ENCODE peak calls at places on chromosomes 1 and 21, in four cellular contexts. N is choroid plexus epithelial cell, M is GM12865, B is bronchial epithelial cell. P is an unnamed sample.

GRCh38 chr21:31873696-31874599 is 1.1 kb downstream of the HUNK start:
- DNase-seq in B (no peak), N (peak; percentile 4), M (peak; percentile 11), P (no peak)

GRCh38 chr1:48776400-48777218 is at the start of gene BEND5:
- DNase-seq in B (no peak), N (no peak), M (no peak), P (no peak)

GRCh38 chr1:213519098-213519497 is 468.1 kb downstream of the RPS6KC1 start:
- DNase-seq in N (no peak), B (no peak), M (no peak), P (no peak)

GRCh38 chr1:109790329-109790728 is 26.6 kb upstream of the EPS8L3 start:
- DNase-seq in M (no peak), N (no peak), B (no peak), P (no peak)

GRCh38 chr1:201397675-201398074 is 1.4 kb downstream of the LAD1 start:
- DNase-seq in M (no peak), N (no peak), B (peak; percentile 90), P (peak; percentile 83)

GRCh38 chr1:182259963-182260362 is 131.6 kb downstream of the GLUL start:
- DNase-seq in M (no peak), N (no peak), B (no peak), P (no peak)

GRCh38 chr1:239976130-239976968 is 115.3 kb upstream of the FMN2 start:
- DNase-seq in B (peak; percentile 45), N (peak; percentile 71), M (peak; percentile 57), P (peak; percentile 56)

GRCh38 chr1:180921891-180922636 is 9.4 kb downstream of the KIAA1614 start:
- DNase-seq in M (peak; percentile 16), N (peak; percentile 27), B (no peak), P (no peak)

GRCh38 chr1:74468982-74469603 is 43.3 kb downstream of the LRRC53 start:
- DNase-seq in N (peak; percentile 60), M (peak; percentile 20), B (peak; percentile 54), P (peak; percentile 54)

GRCh38 chr1:198495635-198496034 is 44.8 kb downstream of the ATP6V1G3 start:
- DNase-seq in N (no peak), B (no peak), M (no peak), P (no peak)

GRCh38 chr1:50265790-50266314 is 157.1 kb downstream of the ELAVL4 start:
- DNase-seq in B (peak; percentile 14), M (no peak), N (peak; percentile 9), P (peak; percentile 10)

GRCh38 chr1:151590961-151591360 is 20.9 kb upstream of the SNX27 start:
- DNase-seq in B (no peak), N (no peak), M (no peak), P (no peak)

GRCh38 chr1:198794498-198794897 is 155.7 kb downstream of the PTPRC start:
- DNase-seq in B (peak; percentile 73), M (no peak), N (peak; percentile 93), P (peak; percentile 68)

GRCh38 chr1:52325782-52326181 is 40.2 kb downstream of the CC2D1B start:
- DNase-seq in B (no peak), M (no peak), N (no peak), P (no peak)

GRCh38 chr1:184387069-184387870 is 441 bp downstream of the C1orf21 start:
- DNase-seq in N (peak; percentile 39), B (peak; percentile 48), M (peak; percentile 29), P (peak; percentile 47)

GRCh38 chr1:204254031-204254661 is 40.4 kb upstream of the GOLT1A start:
- DNase-seq in M (no peak), N (peak; percentile 79), B (peak; percentile 59), P (peak; percentile 78)

GRCh38 chr1:238953448-238953847 is 432.9 kb upstream of the CHRM3 start:
- DNase-seq in N (no peak), M (no peak), B (no peak), P (no peak)

GRCh38 chr1:76782777-76783176 is 84.5 kb upstream of the ST6GALNAC5 start:
- DNase-seq in B (no peak), M (no peak), N (peak; percentile 13), P (peak; percentile 23)

GRCh38 chr1:245074232-245074747 is 80.5 kb upstream of the KIF26B start:
- DNase-seq in M (no peak), B (peak; percentile 35), N (peak; percentile 70), P (peak; percentile 44)

GRCh38 chr21:20802201-20802600 is 196.0 kb upstream of the NCAM2 start:
- DNase-seq in M (no peak), B (no peak), N (no peak), P (no peak)

GRCh38 chr1:108801101-108801500 is 54.6 kb downstream of the STXBP3 start:
- DNase-seq in M (no peak), N (peak; percentile 55), B (no peak), P (no peak)

GRCh38 chr1:24898909-24899439 is 31.1 kb downstream of the RUNX3 start:
- DNase-seq in B (no peak), M (peak; percentile 52), N (no peak), P (no peak)

GRCh38 chr1:107669996-107670395 is 295.0 kb downstream of the VAV3 start:
- DNase-seq in M (peak; percentile 9), B (peak; percentile 82), N (peak; percentile 33), P (peak; percentile 81)

GRCh38 chr1:206839857-206840256 is 25.6 kb upstream of the IL20 start:
- DNase-seq in M (no peak), B (peak; percentile 51), N (peak; percentile 16), P (peak; percentile 58)

DNA sequence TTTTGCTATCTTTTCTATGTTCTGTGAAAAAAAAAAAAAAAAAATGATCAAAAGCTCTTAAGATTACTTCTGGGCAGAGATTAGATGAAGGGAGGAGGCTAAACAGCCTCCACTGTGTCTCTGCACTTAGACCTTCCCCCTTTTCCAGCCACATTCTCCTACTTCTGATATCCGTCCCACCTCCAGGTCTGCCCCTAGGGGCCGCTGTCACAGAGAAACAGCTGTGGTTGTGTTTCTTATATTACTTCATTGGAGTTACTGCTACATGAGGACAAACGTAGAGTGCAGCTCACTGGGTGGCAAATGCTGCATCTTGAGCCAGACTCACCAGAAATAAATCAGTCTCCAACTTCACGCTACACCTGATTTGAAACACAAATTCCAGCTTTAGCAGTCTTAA is 125.4 kb upstream of the PTBP2 start:
- DNase-seq in N (peak; percentile 53), B (peak; percentile 18), M (peak; percentile 32), P (peak; percentile 55)
- TF ChIP-seq CTCF in N (peak; percentile 78), B (peak; percentile 57), M (peak; percentile 56), P (peak; percentile 70)

DNA sequence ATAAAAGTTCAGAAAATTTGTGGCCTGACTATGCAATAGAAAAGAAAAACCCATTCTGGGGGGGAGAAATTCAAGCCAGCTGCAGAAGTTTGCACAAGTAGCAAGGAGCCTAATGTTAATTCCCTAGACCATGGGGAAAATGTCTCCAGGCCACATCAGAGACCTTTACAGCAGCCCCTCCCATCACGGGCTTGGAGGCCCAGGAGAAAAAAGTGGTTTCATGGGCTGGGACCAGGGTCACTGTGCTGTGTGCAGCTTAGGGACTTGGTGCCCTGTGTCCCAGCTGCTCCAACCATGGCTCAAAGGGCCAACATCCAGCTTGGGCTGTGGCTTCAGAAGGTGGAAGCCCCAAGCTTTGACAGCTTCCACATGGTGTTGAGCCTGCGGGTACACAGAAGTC is 42.0 kb downstream of the IL23R start:
- DNase-seq in M (no peak), B (no peak), N (no peak), P (no peak)
- H3K4me3 ChIP-seq in M (no peak overlapping the region), B (no peak overlapping the region), N (no peak overlapping the region), P (no peak overlapping the region)

GRCh38 chr1:11847667-11848445 is at the start of gene NPPA:
- DNase-seq in B (no peak), N (no peak), M (no peak), P (no peak)

GRCh38 chr1:11842154-11843041 is 5.2 kb downstream of the NPPA start:
- DNase-seq in N (peak; percentile 93), M (peak; percentile 29), B (no peak), P (no peak)

GRCh38 chr1:11850121-11850520 is 2.5 kb upstream of the NPPA start:
- DNase-seq in M (no peak), N (no peak), B (no peak), P (no peak)

GRCh38 chr1:11841245-11842153 is 6.1 kb downstream of the NPPA start:
- DNase-seq in M (no peak), N (peak; percentile 17), B (no peak), P (no peak)

DNA sequence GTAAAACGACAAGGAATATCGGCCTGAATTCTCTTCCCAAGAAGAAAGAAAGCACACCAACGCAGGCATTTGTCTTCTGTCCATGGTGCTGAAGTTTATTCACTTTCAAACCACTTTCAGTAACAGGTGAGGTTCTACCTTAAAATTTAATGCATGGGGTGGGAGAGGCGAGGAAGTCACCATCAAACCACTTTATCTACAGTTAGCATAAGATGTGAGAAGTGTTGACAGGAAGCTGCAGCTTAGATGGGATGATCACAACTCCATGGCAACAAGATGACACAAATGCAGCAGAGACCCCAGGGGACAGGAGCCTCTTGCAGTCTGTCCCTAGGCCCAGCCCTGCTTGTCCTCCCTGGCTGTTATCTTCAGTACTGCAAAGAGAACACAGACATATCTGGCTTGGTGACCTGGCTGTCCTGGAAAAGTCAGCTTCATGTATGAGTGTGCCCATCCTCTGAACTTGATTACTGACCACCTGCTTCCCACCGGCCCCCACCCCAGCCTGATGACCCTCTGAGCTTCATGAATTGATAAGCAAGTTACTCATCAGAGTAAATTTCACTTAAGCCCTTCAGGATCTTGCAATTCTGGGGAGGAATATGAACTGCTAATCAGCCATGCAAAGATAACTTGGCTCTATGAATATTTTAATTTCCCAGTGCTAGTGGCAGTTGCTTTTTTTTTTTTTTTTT is 1.8 kb downstream of the NPPA start:
- DNase-seq in N (peak; percentile 47), B (peak; percentile 20), M (no peak), P (peak; percentile 48)
- TF ChIP-seq CTCF in N (no peak), B (no peak), M (no peak), P (no peak)

DNA sequence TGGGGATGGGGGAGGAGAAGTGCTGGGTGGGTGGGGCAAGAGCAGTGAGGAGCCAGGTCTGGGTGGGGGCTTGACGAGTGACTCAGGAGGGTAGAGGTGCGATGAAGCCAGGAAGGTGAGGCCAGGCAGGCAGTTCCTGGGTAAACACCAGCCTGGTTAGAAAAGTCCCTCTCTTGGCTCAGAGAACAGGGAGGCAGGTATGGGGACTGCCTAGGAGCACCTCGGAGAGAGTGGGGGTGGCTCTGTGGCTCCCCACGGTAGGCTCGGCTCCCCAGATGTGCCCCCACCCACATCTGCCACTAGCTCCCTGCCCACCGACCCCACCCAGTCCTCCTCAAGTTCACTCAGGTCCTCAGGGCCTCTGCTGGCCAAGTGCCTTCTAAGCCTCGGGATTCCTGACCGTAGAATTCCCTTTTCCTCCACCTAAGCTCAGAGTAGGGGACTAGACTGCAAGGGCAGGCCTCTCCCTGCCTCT is 1.2 kb downstream of the HSPG2 start:
- DNase-seq in B (peak; percentile 74), M (no peak), N (no peak), P (peak; percentile 69)
- H3K4me3 ChIP-seq in B (peak overlapping the region; percentile 45), M (no peak overlapping the region), N (peak overlapping the region; percentile 63), P (peak overlapping the region; percentile 70)

DNA sequence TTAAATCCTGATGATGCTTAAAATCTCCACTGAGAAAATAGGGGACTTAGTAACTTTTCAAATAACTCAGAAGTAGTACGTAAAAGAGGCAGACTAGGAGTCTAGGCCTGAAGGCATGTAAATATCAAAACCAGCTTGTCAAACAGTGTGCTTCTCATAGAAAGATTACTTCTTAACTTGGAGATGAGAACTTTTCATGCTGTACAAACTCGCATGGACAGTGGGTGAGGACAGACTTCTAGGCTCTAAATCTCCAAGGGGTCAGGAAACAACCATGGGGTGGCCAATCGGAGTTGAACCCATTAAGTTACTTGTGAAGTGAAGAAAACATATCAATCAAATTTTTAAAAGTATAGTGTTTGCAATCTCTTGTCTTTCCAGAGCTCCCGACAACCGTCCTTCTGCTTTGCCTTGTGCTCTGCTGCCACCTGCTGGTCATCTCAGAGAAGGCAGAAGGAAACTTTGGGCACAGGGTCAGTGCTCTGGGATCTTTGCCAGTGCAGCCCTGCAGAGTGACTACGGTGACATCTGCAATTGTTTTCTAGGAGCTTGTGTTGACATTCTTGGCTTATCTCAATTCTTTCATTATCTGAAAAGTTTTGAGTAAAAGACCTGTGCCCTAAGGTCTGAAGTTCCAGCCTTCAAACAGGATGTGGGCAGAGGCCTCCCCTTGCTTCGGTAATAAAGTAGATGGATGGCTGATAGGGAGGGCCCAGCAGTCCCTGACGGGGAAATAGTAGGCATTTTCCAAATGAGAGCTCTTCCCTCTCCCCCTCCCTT is 105.1 kb upstream of the PDE4B start:
- DNase-seq in N (peak; percentile 79), B (peak; percentile 44), M (peak; percentile 76), P (peak; percentile 67)
- TF ChIP-seq CTCF in N (peak; percentile 99), B (peak; percentile 88), M (peak; percentile 93), P (peak; percentile 97)